ENCODE peak calls at places on chromosome 16, in five cellular contexts. V is HepG2, F is GM12891, S is H1, M is GM12878. Y is an unnamed sample.
A peak's percentile ranks its signal among the peaks of the same experiment; 100 is the strongest.

GRCh38 chr16:85520853-85521736 is 92.0 kb upstream of the GSE1 start:
- DNase-seq in V (peak; percentile 71), F (no peak), S (no peak), M (no peak), Y (no peak)

GRCh38 chr16:60686824-60687223 is 1349.4 kb downstream of the CDH8 start:
- DNase-seq in V (no peak), F (no peak), S (no peak), M (no peak), Y (no peak)

GRCh38 chr16:70644763-70645597 is 1.4 kb upstream of the IL34 start:
- DNase-seq in V (no peak), F (no peak), S (no peak), M (no peak), Y (no peak)

GRCh38 chr16:30894540-30895368 is 877 bp upstream of the BCL7C start:
- DNase-seq in V (no peak), F (no peak), S (no peak), M (no peak), Y (no peak)

GRCh38 chr16:84459941-84460405 is 44.5 kb downstream of the MEAK7 start:
- DNase-seq in V (no peak), F (no peak), S (no peak), M (no peak), Y (no peak)

GRCh38 chr16:11688520-11688886 is 20.2 kb downstream of the SNN start:
- DNase-seq in V (no peak), F (no peak), S (no peak), M (no peak), Y (no peak)

GRCh38 chr16:610513-611381 is 20.0 kb upstream of the WFIKKN1 start:
- DNase-seq in V (peak; percentile 73), F (no peak), S (no peak), M (no peak), Y (no peak)

GRCh38 chr16:35574011-35574410 is 2114.6 kb downstream of the TP53TG3F start:
- DNase-seq in V (no peak), F (no peak), S (no peak), M (no peak), Y (no peak)

GRCh38 chr16:65919977-65920376 is 446.5 kb upstream of the CDH5 start:
- DNase-seq in V (no peak), F (no peak), S (no peak), M (no peak), Y (no peak)

GRCh38 chr16:20868890-20869289 is 31.3 kb downstream of the DCUN1D3 start:
- DNase-seq in V (peak; percentile 60), F (no peak), S (no peak), M (no peak), Y (no peak)

GRCh38 chr16:88804552-88805339 is 1.2 kb downstream of the CDT1 start:
- DNase-seq in V (peak; percentile 74), F (peak; percentile 72), S (no peak), M (no peak), Y (peak; percentile 76)

GRCh38 chr16:49645263-49645662 is 210.6 kb downstream of the ZNF423 start:
- DNase-seq in V (no peak), F (no peak), S (no peak), M (no peak), Y (no peak)

GRCh38 chr16:23803591-23804123 is 32.1 kb upstream of the PRKCB start:
- DNase-seq in V (peak; percentile 43), F (peak; percentile 53), S (peak; percentile 31), M (no peak), Y (peak; percentile 49)

GRCh38 chr16:24538756-24539294 is 541 bp upstream of the RBBP6 start:
- DNase-seq in V (peak; percentile 85), F (no peak), S (no peak), M (no peak), Y (no peak)

GRCh38 chr16:83458612-83459011 is 349.2 kb upstream of the HSBP1 start:
- DNase-seq in V (no peak), F (no peak), S (no peak), M (peak; percentile 16), Y (no peak)

GRCh38 chr16:69767459-69768229 is 5.5 kb downstream of the WWP2 start:
- DNase-seq in V (no peak), F (no peak), S (no peak), M (no peak), Y (no peak)

GRCh38 chr16:22250522-22250921 is 44.4 kb downstream of the EEF2K start:
- DNase-seq in V (no peak), F (no peak), S (no peak), M (no peak), Y (no peak)

GRCh38 chr16:20610192-20610891 is 34.2 kb upstream of the ACSM2B start:
- DNase-seq in V (peak; percentile 27), F (no peak), S (no peak), M (no peak), Y (no peak)

GRCh38 chr16:9053006-9053601 is 38.3 kb upstream of the HAPSTR1 start:
- DNase-seq in V (peak; percentile 92), F (no peak), S (peak; percentile 91), M (no peak), Y (no peak)

GRCh38 chr16:27439273-27440018 is 37.5 kb downstream of the IL21R start:
- DNase-seq in V (no peak), F (no peak), S (no peak), M (no peak), Y (no peak)

GRCh38 chr16:30786936-30787612 is at the start of gene ZNF629:
- DNase-seq in V (peak; percentile 79), F (peak; percentile 52), S (no peak), M (no peak), Y (no peak)

GRCh38 chr16:63008688-63009087 is 972.5 kb upstream of the CDH8 start:
- DNase-seq in V (no peak), F (no peak), S (no peak), M (no peak), Y (no peak)

GRCh38 chr16:9383281-9383680 is 291.8 kb downstream of the HAPSTR1 start:
- DNase-seq in V (no peak), F (no peak), S (no peak), M (no peak), Y (no peak)

GRCh38 chr16:71754108-71754507 is 29.6 kb upstream of the PHLPP2 start:
- DNase-seq in V (no peak), F (no peak), S (no peak), M (no peak), Y (no peak)

DNA sequence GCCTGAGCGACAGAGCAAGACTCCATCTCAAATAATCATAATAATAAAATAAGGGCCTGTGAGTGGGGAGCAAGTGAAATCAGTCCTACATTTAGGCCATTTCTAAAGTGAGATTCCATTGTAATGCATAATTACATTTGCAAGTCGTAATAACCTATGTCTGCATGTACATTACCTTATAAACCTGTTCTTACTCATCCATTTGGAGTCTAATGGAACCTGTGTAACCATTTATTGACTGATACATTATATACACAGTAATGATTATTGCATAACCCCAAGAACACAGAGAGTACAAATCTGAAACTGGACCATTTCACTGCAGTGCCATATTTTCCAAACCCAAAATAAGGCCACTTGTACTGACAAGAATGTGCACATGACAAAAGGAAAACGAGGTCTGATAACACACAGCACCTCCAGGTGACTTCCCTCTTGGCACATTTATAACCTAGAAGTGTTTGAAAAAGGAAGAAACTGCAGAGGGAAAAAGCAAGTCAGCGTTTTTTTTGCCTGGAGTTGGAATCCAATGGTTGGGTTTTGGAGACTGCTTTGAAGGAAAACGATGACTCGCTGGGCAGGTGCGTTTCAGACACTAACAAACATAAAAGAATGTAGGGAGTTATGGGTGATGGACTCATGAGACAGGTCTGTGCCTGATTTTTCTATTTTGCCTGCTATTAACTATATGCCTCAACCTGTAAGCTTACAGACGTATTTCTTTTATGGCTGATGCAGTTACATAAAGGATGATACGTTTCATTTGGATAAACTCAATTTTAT is 63.6 kb upstream of the KIFC3 start:
- DNase-seq in V (no peak), F (no peak), S (no peak), M (no peak), Y (no peak)
- TF ChIP-seq TAF1 in V (no peak), F (no peak), S (no peak), M (no peak), Y (no peak)

GRCh38 chr16:56776562-56776961 is 46.6 kb downstream of the NUP93 start:
- DNase-seq in V (no peak), F (no peak), S (no peak), M (no peak), Y (no peak)
- TF ChIP-seq TAF1 in V (no peak), F (no peak), S (no peak), M (no peak), Y (no peak)

DNA sequence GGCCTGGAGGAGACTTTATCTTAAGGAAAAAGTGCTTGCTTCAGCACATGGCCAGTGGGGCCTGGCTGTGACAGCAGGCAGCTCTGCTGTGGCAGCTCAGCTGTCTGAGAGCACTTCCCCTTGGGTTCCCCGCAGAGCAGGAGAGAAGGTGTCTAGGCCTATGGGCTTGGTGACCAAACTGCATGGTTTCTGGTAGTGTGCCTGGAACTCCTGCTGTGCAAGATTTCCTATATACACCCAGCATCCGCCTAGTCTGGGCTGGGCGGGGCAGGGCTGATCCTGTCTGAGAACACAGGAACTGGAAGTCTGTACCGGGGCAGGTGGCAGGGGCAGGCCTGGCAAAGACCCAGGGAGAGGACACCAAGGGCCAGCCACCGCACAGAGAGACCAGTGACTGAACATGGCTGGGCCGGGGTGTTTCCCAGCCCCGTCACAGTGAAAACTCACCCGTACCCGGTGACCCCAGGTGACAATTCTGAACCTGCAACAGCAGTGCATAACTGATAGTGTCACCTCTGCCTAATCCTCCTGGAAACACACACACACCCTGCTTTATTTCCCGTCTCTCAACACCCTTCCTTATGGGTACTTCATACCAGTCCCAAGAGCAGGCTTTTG is 39.3 kb downstream of the CHD9 start:
- DNase-seq in V (no peak), F (no peak), S (no peak), M (peak; percentile 45), Y (no peak)
- TF ChIP-seq TAF1 in V (no peak), F (no peak), S (no peak), M (no peak), Y (no peak)

DNA sequence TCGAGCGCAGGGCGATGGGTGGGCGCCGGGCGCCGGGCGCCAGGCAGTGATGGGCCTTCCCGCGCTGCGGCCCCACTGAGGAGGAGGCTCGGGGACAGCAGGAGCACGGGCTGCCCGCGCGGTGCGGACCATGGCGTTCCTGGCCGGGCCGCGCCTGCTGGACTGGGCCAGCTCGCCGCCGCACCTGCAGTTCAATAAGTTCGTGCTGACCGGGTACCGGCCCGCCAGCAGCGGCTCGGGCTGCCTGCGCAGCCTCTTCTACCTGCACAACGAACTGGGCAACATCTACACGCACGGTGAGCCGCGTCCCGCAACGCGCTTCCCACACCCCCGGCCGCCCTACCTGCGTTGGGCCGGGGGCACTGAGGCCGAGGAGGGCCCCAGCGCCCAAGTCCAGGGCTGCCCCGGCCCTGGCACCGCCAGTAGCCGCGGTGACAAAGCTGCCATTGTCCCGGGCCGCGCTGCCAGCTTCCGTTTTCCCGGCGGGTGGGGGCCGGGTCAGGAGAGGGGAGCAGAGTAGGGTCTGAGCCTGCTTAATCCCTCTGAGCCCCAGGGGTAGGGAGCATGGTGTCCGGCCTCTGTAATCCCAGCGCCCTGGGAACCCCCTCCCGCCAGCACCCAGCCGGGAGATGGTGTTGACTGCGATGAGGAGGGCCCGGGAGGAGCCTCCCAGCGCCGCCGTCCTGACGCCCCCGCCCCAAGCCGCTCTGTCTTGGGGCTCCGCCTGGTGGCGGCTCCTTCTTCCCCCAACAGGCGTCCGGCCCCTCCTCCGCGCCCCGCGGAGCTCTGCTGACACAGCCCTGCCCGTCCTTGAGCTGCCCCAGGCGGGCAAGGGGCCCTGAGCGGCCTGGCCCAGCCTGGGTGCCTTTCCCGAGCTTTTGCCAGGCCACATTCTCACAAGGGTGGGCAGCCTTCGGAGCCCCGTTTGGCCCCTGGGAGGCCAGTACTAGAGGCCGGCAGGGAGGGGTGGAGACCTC is 685 bp downstream of the PAQR4 start:
- DNase-seq in V (peak; percentile 66), F (peak; percentile 93), S (no peak), M (no peak), Y (peak; percentile 92)
- TF ChIP-seq TAF1 in V (peak; percentile 49), F (no peak), S (peak; percentile 59), M (no peak), Y (no peak)

GRCh38 chr16:76441391-76441790 is 164.2 kb downstream of the CNTNAP4 start:
- DNase-seq in V (no peak), F (no peak), S (no peak), M (no peak), Y (no peak)
- TF ChIP-seq TAF1 in V (no peak), F (no peak), S (no peak), M (no peak), Y (no peak)

GRCh38 chr16:4489030-4489429 is 12.8 kb downstream of the HMOX2 start:
- DNase-seq in V (no peak), F (no peak), S (no peak), M (no peak), Y (no peak)
- TF ChIP-seq TAF1 in V (no peak), F (no peak), S (no peak), M (no peak), Y (no peak)

Y was measured in GM12892.